ENCODE peak calls at places on chromosomes 7 and 10, in nine cellular contexts. W is prostate gland, H is suprapubic skin, T is GM12891, G is Panc1, C is GM12878, R is HCT116, E is H1, X is GM23338. L is an unnamed sample.

GRCh38 chr7:100154651-100155491 is 3.7 kb downstream of the TRAPPC14 start:
- DNase-seq in W (no peak), H (no peak), T (no peak), G (no peak), C (no peak), R (no peak), E (no peak), X (no peak), L (no peak)

GRCh38 chr7:2443491-2443890 is 32.7 kb downstream of the GRIFIN start:
- DNase-seq in W (no peak), H (no peak), T (no peak), G (no peak), C (no peak), R (no peak), E (no peak), X (no peak), L (no peak)

GRCh38 chr10:30431435-30431911 is 2.5 kb upstream of the MAP3K8 start:
- DNase-seq in W (no peak), H (no peak), T (no peak), G (no peak), C (no peak), R (no peak), E (no peak), X (peak), L (no peak)

GRCh38 chr10:73910764-73911552 is at the start of gene PLAU:
- DNase-seq in W (peak), H (peak), T (peak), G (no peak), C (no peak), R (no peak), E (no peak), X (peak), L (no peak)

GRCh38 chr10:132679217-132679595 is 106.7 kb downstream of the NKX6-2 start:
- DNase-seq in W (no peak), H (peak), T (no peak), G (no peak), C (no peak), R (no peak), E (no peak), X (no peak), L (no peak)

GRCh38 chr7:44538798-44539668 is 2.1 kb downstream of the NPC1L1 start:
- DNase-seq in W (no peak), H (no peak), T (no peak), G (no peak), C (no peak), R (no peak), E (no peak), X (no peak), L (no peak)

GRCh38 chr7:151082151-151083070 is 882 bp downstream of the TMUB1 start:
- DNase-seq in W (no peak), H (peak), T (no peak), G (no peak), C (no peak), R (no peak), E (no peak), X (no peak), L (no peak)

GRCh38 chr10:121079226-121079625 is 228.1 kb downstream of the WDR11 start:
- DNase-seq in W (no peak), H (no peak), T (no peak), G (no peak), C (no peak), R (no peak), E (no peak), X (no peak), L (no peak)

GRCh38 chr7:18013936-18014335 is 13.7 kb downstream of the PRPS1L1 start:
- DNase-seq in W (no peak), H (no peak), T (no peak), G (no peak), C (no peak), R (no peak), E (no peak), X (no peak), L (no peak)

GRCh38 chr7:77570330-77571011 is 33.4 kb downstream of the PTPN12 start:
- DNase-seq in W (no peak), H (no peak), T (no peak), G (no peak), C (no peak), R (no peak), E (no peak), X (no peak), L (no peak)

GRCh38 chr7:98641646-98642489 is 24.8 kb downstream of the NPTX2 start:
- DNase-seq in W (no peak), H (no peak), T (peak), G (no peak), C (peak), R (no peak), E (no peak), X (peak), L (no peak)

GRCh38 chr7:36272567-36273269 is 116.9 kb upstream of the ANLN start:
- DNase-seq in W (no peak), H (no peak), T (no peak), G (no peak), C (no peak), R (no peak), E (no peak), X (no peak), L (peak)

GRCh38 chr7:84236398-84236797 is 41.8 kb upstream of the SEMA3A start:
- DNase-seq in W (no peak), H (no peak), T (no peak), G (no peak), C (no peak), R (no peak), E (no peak), X (no peak), L (no peak)

GRCh38 chr7:55508301-55509011 is 63.8 kb downstream of the VOPP1 start:
- DNase-seq in W (no peak), H (no peak), T (no peak), G (no peak), C (no peak), R (no peak), E (no peak), X (no peak), L (no peak)

GRCh38 chr7:4026941-4027340 is 655.2 kb upstream of the FOXK1 start:
- DNase-seq in W (no peak), H (no peak), T (no peak), G (no peak), C (no peak), R (no peak), E (no peak), X (no peak), L (peak)

GRCh38 chr10:120514035-120514620 is 57.1 kb downstream of the PLPP4 start:
- DNase-seq in W (no peak), H (no peak), T (no peak), G (no peak), C (no peak), R (no peak), E (peak), X (peak), L (no peak)

GRCh38 chr7:130908345-130909160 is 174.5 kb upstream of the KLF14 start:
- DNase-seq in W (no peak), H (no peak), T (no peak), G (peak), C (no peak), R (no peak), E (no peak), X (no peak), L (no peak)

GRCh38 chr7:130909881-130910672 is 176.1 kb upstream of the KLF14 start:
- DNase-seq in W (no peak), H (no peak), T (no peak), G (peak), C (no peak), R (no peak), E (no peak), X (no peak), L (peak)

GRCh38 chr7:130907439-130907838 is 173.4 kb upstream of the KLF14 start:
- DNase-seq in W (no peak), H (no peak), T (no peak), G (no peak), C (no peak), R (no peak), E (no peak), X (no peak), L (no peak)

GRCh38 chr7:130910949-130911944 is 177.2 kb upstream of the KLF14 start:
- DNase-seq in W (no peak), H (no peak), T (no peak), G (peak), C (no peak), R (no peak), E (no peak), X (peak), L (no peak)

DNA sequence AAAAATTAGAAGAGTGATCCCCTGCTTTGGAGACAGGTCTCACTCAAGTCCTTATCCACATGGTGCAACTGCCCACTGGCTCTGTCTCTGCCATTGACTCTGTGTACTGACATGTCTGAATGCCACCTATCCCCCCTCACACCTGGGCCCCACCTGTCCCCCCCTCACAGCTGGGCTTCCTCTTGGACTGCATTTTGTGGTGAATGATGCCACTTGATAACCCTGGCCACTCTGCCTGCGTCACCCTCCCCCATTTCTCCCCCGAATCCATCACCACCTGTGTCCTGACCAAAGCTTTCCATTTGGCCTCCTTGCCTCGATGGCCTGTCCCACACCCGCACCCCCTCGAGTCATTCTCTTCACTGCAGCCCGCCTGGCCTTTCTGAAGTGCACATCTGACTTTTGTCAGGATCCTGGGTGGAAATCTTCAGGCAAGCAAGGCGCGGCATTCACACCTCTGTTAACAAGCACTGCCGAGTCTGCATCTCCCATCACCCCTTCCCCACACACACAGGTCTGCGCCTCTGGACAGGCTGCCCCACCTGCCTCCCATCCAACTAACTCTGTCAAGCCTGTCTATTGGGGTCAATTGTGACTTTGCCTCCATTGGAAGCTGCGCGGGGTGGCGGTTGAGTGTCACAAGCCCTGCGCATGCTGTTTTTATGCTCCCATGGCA is 175.3 kb upstream of the KLF14 start:
- DNase-seq in W (no peak), H (no peak), T (no peak), G (no peak), C (no peak), R (no peak), E (no peak), X (no peak), L (peak)
- TF ChIP-seq POLR2AphosphoS5 in W (no peak), H (no peak), T (peak), G (peak), C (peak), R (peak), E (no peak), X (no peak), L (no peak)

GRCh38 chr7:73556208-73557107 is 1.0 kb downstream of the BCL7B start:
- DNase-seq in W (no peak), H (no peak), T (no peak), G (peak), C (no peak), R (no peak), E (no peak), X (no peak), L (no peak)

GRCh38 chr7:73557108-73557396 is 438 bp downstream of the BCL7B start:
- DNase-seq in W (peak), H (peak), T (peak), G (peak), C (peak), R (peak), E (peak), X (peak), L (no peak)

GRCh38 chr7:73560035-73560835 is 2.7 kb upstream of the BCL7B start:
- DNase-seq in W (no peak), H (no peak), T (no peak), G (peak), C (no peak), R (no peak), E (no peak), X (no peak), L (no peak)

GRCh38 chr7:73555411-73555982 is 2.0 kb downstream of the BCL7B start:
- DNase-seq in W (no peak), H (no peak), T (no peak), G (no peak), C (no peak), R (no peak), E (no peak), X (no peak), L (no peak)

DNA sequence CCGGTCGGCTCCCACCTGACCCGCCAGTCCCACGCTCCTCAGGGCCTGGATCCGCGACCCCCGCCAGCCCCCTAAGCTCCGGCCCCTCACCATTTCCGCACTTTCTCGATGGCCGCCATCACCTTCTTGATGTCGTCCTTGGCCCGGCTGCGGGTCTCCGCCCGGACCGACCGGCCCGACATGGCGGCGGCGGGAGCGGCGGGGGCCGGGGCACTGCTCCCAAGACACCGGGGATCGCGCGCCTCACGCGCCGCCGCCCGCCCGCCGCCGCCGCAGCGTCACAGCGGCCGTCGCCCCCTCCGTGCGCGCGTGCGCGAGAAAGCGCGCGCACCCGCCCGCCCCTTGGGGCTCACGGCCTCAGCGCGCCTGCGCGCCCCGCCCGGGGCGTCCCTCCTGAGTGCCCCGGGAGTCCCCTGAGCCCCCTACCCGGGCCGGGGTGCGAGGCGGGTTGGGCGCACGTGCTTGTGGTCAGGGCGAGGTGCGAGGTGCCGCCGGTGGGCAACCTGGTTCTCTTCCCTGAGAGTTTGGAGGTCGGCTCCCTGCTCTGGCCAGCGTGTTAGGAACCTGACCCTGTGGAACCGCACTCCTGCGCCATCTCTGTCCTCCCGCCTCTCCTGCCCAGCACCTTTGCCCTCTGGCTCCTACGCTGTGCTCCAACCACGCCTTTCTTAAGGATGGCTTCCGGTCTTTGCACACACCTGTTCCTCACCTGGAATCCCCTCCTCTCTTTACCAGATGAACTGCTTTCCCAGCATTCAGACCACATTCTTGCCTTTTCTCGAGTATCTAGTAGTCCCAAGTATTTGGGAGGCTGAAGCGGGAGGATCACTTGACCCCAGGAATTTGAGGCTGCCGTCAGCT is at the start of gene BCL7B:
- DNase-seq in W (peak), H (peak), T (peak), G (peak), C (no peak), R (peak), E (peak), X (peak), L (no peak)
- TF ChIP-seq POLR2AphosphoS5 in W (peak), H (peak), T (peak), G (peak), C (peak), R (peak), E (peak), X (peak), L (peak)

DNA sequence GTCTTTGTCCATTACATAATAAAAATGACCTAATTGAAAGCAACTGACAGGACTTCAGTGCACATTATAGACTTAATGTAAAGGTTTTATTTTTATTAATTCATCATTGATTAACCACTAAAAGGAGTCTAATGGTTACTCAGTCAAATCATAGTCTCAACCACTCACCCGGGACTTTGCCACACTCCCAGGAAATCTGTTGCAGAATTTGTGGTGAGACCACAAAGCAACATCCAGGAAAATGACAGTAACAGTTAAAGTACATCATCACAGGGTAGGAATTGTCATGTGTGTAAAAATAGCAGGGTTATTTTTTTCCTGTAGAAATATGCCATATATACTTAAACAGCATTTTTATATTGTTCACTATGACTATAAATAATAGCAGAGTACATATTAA is 6.3 kb upstream of the HGF start:
- DNase-seq in W (no peak), H (no peak), T (no peak), G (no peak), C (no peak), R (no peak), E (no peak), X (no peak), L (no peak)
- TF ChIP-seq POLR2AphosphoS5 in W (no peak), H (no peak), T (no peak), G (no peak), C (no peak), R (no peak), E (no peak), X (no peak), L (no peak)

DNA sequence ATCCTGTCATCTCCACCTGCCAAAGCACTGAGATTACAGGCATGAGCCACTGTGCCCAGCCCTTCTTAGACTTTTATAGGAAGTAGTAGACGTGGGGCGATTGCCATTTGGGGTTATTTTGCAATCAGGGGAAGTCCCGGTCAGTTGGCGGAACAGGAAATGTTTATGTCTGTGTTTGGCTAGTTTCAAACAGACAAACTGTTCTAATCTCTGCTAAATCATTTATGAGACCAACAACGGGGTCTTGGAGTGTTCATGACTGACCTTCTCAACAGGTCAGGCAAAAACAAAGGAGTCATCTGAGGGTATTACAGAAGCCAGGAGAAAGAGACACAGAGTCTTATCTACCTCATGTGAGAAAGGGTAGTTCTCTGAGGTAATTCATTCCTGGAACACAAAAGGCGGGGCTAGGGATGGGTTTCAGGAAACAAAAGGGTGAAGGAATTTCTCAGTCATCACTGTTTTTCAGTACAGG is 6.6 kb upstream of the TPK1 start:
- DNase-seq in W (peak), H (no peak), T (no peak), G (no peak), C (no peak), R (no peak), E (no peak), X (peak), L (no peak)
- TF ChIP-seq POLR2AphosphoS5 in W (peak), H (no peak), T (no peak), G (no peak), C (no peak), R (no peak), E (no peak), X (no peak), L (no peak)

GRCh38 chr7:155391414-155391813 is 66.5 kb upstream of the EN2 start:
- DNase-seq in W (no peak), H (no peak), T (no peak), G (no peak), C (no peak), R (no peak), E (no peak), X (no peak), L (no peak)
- TF ChIP-seq POLR2AphosphoS5 in W (no peak), H (no peak), T (no peak), G (no peak), C (no peak), R (no peak), E (no peak), X (no peak), L (no peak)

GRCh38 chr7:13035233-13035632 is 347.8 kb downstream of the ARL4A start:
- DNase-seq in W (no peak), H (no peak), T (no peak), G (no peak), C (no peak), R (no peak), E (no peak), X (no peak), L (no peak)

GRCh38 chr7:13034693-13035092 is 347.3 kb downstream of the ARL4A start:
- DNase-seq in W (no peak), H (no peak), T (no peak), G (no peak), C (no peak), R (no peak), E (no peak), X (peak), L (no peak)

GRCh38 chr7:13037216-13037615 is 349.8 kb downstream of the ARL4A start:
- DNase-seq in W (no peak), H (no peak), T (no peak), G (no peak), C (no peak), R (no peak), E (no peak), X (no peak), L (no peak)

GRCh38 chr7:13032524-13032923 is 345.1 kb downstream of the ARL4A start:
- DNase-seq in W (no peak), H (no peak), T (no peak), G (no peak), C (no peak), R (no peak), E (no peak), X (peak), L (no peak)

DNA sequence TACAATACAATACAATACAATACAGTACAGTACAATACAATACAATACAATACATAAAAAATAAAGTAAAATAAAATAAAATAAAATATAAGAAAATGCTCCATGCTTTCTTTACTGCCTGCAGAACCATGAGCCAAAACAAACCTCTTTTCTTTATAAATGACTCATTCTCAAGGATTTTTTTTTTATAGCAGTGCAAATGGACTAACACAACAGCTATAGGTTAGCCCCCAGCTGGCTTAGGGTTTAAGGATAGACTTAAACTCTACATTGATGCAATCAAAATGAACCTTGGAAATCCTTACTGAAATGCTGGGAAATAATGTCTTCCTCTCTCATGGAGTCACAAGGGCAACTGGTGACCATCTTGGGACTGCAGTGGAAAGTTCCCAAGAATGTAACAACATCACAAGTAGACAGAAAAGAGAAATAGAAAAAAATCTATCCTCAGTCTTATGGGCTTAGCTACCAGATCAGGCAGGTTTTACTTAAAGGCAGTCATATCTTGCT is 348.9 kb downstream of the ARL4A start:
- DNase-seq in W (no peak), H (no peak), T (no peak), G (no peak), C (no peak), R (no peak), E (no peak), X (no peak), L (no peak)
- TF ChIP-seq POLR2AphosphoS5 in W (no peak), H (no peak), T (no peak), G (no peak), C (no peak), R (no peak), E (no peak), X (no peak), L (no peak)

DNA sequence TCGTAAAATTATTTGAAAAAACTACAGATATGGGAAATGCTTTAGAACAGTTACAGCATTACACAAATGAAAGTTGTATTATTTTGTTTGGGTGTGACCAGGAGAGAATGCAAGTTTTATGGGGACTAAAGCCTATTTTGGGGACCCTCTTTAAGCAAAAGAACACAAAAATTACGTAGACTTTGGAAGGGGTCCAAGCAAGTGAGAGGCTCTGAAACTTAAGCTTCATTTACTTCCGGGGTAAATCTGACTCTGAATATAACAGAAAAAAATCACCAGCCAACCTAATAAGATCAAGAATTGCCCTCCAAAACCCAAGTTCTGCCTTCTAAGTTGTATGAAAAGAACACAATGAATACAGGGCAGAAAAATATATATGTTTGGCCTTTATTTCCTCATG is 133.5 kb downstream of the CPEB3 start:
- DNase-seq in W (no peak), H (no peak), T (no peak), G (no peak), C (no peak), R (no peak), E (no peak), X (no peak), L (no peak)
- TF ChIP-seq POLR2AphosphoS5 in W (no peak), H (no peak), T (no peak), G (no peak), C (no peak), R (no peak), E (no peak), X (no peak), L (no peak)

GRCh38 chr7:131249003-131249402 is 78.7 kb upstream of the MKLN1 start:
- DNase-seq in W (no peak), H (peak), T (no peak), G (peak), C (no peak), R (no peak), E (no peak), X (no peak), L (no peak)
- TF ChIP-seq POLR2AphosphoS5 in W (peak), H (peak), T (no peak), G (no peak), C (no peak), R (no peak), E (no peak), X (no peak), L (peak)